ENCODE peak calls at places on chromosomes 16 and 17, in five cellular contexts. S is stomach, R is tibial nerve, U is HFFc6, X is mucosa of descending colon. N is an unnamed sample.

GRCh38 chr17:19707728-19708221 is 8.6 kb downstream of the SLC47A2 start:
- DNase-seq in R (no peak), S (no peak), U (no peak), X (no peak), N (no peak)

GRCh38 chr17:47660064-47660492 is 10.4 kb downstream of the KPNB1 start:
- DNase-seq in X (no peak), S (no peak), U (no peak), R (no peak), N (no peak)

GRCh38 chr16:66774981-66775380 is 23.6 kb upstream of the DYNC1LI2 start:
- DNase-seq in R (no peak), U (no peak), S (no peak), X (no peak), N (no peak)

GRCh38 chr17:49836111-49837030 is 11.5 kb downstream of the TAC4 start:
- DNase-seq in R (no peak), U (no peak), X (peak), S (peak), N (no peak)

GRCh38 chr16:12298285-12298684 is 321.8 kb downstream of the SNX29 start:
- DNase-seq in U (no peak), X (no peak), S (no peak), R (no peak), N (no peak)

GRCh38 chr16:67229906-67230808 is 3.2 kb downstream of the TMEM208 start:
- DNase-seq in R (no peak), X (peak), S (no peak), U (no peak), N (no peak)

GRCh38 chr17:73799091-73799490 is 154.8 kb upstream of the SDK2 start:
- DNase-seq in U (no peak), R (no peak), X (no peak), S (no peak), N (no peak)

GRCh38 chr16:80287674-80288073 is 253.1 kb upstream of the DYNLRB2 start:
- DNase-seq in X (no peak), U (no peak), S (no peak), R (no peak), N (no peak)

GRCh38 chr17:27572665-27573064 is 58.3 kb upstream of the LGALS9 start:
- DNase-seq in U (peak), X (no peak), S (no peak), R (no peak), N (no peak)

GRCh38 chr16:886084-886543 is 84.7 kb downstream of the LMF1 start:
- DNase-seq in R (no peak), X (peak), U (no peak), S (no peak), N (no peak)

GRCh38 chr17:27532269-27533067 is 76.2 kb downstream of the KSR1 start:
- DNase-seq in R (peak), S (peak), U (no peak), X (no peak), N (no peak)

GRCh38 chr17:75757086-75757681 is 7.8 kb downstream of the GALK1 start:
- DNase-seq in X (peak), U (no peak), S (no peak), R (no peak), N (no peak)

GRCh38 chr16:67399218-67399733 is 6.0 kb upstream of the TPPP3 start:
- DNase-seq in R (no peak), S (peak), U (no peak), X (peak), N (no peak)

GRCh38 chr16:75319513-75320401 is 68.3 kb upstream of the BCAR1 start:
- DNase-seq in R (no peak), X (no peak), U (peak), S (no peak), N (no peak)

GRCh38 chr17:74153456-74153810 is 50.0 kb upstream of the RPL38 start:
- DNase-seq in U (no peak), S (no peak), X (no peak), R (no peak), N (no peak)

GRCh38 chr17:2213291-2213960 is 90.2 kb downstream of the SMG6 start:
- DNase-seq in X (no peak), U (peak), S (no peak), R (no peak), N (no peak)

GRCh38 chr16:22423716-22424115 is 49.3 kb upstream of the CDR2 start:
- DNase-seq in X (no peak), U (no peak), R (no peak), S (no peak), N (no peak)

GRCh38 chr17:2688351-2689342 is 22.9 kb downstream of the CLUH start:
- DNase-seq in U (no peak), R (no peak), X (peak), S (no peak), N (peak)

GRCh38 chr17:78124081-78124835 is 4.3 kb downstream of the TMC6 start:
- DNase-seq in U (no peak), R (no peak), S (no peak), X (peak), N (no peak)

GRCh38 chr17:45296003-45296832 is 20.6 kb downstream of the MAP3K14 start:
- DNase-seq in R (no peak), X (peak), U (peak), S (no peak), N (no peak)

GRCh38 chr17:60148300-60148838 is 1.4 kb upstream of the CA4 start:
- DNase-seq in X (no peak), S (no peak), R (no peak), U (no peak), N (no peak)

GRCh38 chr16:81224836-81225235 is 13.7 kb upstream of the BCO1 start:
- DNase-seq in U (no peak), R (no peak), X (no peak), S (no peak), N (no peak)

GRCh38 chr16:13939821-13940220 is 19.9 kb downstream of the ERCC4 start:
- DNase-seq in R (no peak), S (no peak), X (no peak), U (peak), N (no peak)

GRCh38 chr17:82655038-82655479 is 6.8 kb upstream of the WDR45B start:
- DNase-seq in S (peak), U (no peak), X (peak), R (no peak), N (no peak)

GRCh38 chr17:68441064-68441770 is 16.1 kb downstream of the WIPI1 start:
- DNase-seq in R (no peak), S (no peak), U (no peak), X (no peak), N (no peak)

GRCh38 chr17:7428557-7428956 is at the start of gene SPEM3:
- DNase-seq in S (no peak), R (no peak), X (no peak), U (no peak), N (no peak)

GRCh38 chr16:606656-607307 is 16.9 kb downstream of the RAB40C start:
- DNase-seq in U (no peak), X (no peak), R (no peak), S (no peak), N (no peak)

GRCh38 chr17:4480929-4481898 is 17.5 kb upstream of the SPNS2 start:
- DNase-seq in U (no peak), S (peak), R (no peak), X (peak), N (no peak)

GRCh38 chr17:29619251-29619650 is 3.5 kb downstream of the CORO6 start:
- DNase-seq in X (no peak), R (no peak), U (peak), S (no peak), N (no peak)

GRCh38 chr16:31138621-31139578 is 3.4 kb upstream of the PRSS8 start:
- DNase-seq in R (no peak), S (peak), X (peak), U (peak), N (peak)

GRCh38 chr17:72351884-72352346 is 231.1 kb downstream of the SOX9 start:
- DNase-seq in X (no peak), U (no peak), R (no peak), S (no peak), N (no peak)

GRCh38 chr16:72877374-72878028 is 170.4 kb downstream of the ZFHX3 start:
- DNase-seq in X (no peak), S (no peak), U (peak), R (no peak), N (no peak)

GRCh38 chr17:6489016-6489550 is 44.8 kb downstream of the PIMREG start:
- DNase-seq in S (no peak), R (no peak), X (peak), U (no peak), N (no peak)

GRCh38 chr17:44005865-44006580 is 1.6 kb downstream of the NAGS start:
- DNase-seq in R (no peak), U (no peak), X (peak), S (peak), N (no peak)
- TF ChIP-seq CTCF in R (no peak), U (peak), X (no peak), S (peak), N (no peak)

DNA sequence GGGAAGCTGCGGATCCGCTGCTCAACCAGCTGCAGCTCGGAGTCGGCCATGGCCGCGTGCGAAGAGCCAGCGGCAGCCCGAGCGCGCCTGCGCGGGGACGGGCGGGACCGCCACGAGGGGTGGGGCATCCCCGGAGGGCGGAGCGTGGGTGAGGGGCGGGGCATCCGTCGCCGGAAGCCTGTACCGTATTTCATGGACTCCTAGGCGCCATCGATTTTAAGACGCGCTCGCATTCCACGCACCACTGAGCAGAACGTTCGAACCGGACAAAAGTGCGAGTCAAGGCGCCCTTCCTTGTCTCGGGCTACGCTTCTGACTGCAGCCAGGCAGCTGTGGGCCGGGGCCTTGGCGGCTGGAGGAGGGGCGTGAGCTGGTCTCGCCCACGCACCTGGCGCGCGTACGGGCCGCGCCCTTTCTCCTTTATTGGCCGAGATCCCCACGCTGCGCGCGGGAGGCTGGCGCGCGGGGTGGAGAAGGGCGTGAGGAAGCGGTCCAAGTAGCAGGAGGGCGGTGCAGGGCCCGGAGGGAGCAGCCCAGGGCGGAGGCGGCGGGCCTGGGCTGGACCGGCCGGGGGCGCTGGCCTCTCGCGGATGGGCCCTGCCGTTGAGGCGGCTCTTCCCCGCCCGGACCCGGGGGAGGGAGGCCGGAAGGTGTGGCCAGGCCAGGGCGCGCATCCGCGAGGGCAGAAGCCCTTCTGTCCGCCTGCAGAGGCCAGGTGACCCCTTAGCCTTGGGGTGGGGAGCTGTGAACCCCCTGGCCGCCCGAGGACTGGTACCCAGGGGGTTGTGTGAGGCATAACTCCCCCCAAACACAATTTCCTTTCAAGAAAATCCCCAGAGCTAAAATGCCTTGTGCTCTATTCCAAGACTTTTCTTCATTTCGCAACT is at the start of gene APRT:
- DNase-seq in S (peak), X (peak), U (peak), R (peak), N (peak)
- TF ChIP-seq CTCF in S (no peak), X (no peak), U (peak), R (peak), N (no peak)

GRCh38 chr16:29009050-29009837 is 24.4 kb downstream of the LAT start:
- DNase-seq in S (no peak), X (no peak), R (no peak), U (no peak), N (no peak)

GRCh38 chr16:29011851-29012250 is 27.0 kb downstream of the LAT start:
- DNase-seq in R (no peak), X (no peak), S (no peak), U (no peak), N (no peak)

GRCh38 chr16:29012913-29013641 is 28.2 kb downstream of the LAT start:
- DNase-seq in X (no peak), U (no peak), S (no peak), R (no peak), N (no peak)

GRCh38 chr16:29009838-29010166 is 24.9 kb downstream of the LAT start:
- DNase-seq in X (no peak), R (no peak), S (no peak), U (no peak), N (no peak)

DNA sequence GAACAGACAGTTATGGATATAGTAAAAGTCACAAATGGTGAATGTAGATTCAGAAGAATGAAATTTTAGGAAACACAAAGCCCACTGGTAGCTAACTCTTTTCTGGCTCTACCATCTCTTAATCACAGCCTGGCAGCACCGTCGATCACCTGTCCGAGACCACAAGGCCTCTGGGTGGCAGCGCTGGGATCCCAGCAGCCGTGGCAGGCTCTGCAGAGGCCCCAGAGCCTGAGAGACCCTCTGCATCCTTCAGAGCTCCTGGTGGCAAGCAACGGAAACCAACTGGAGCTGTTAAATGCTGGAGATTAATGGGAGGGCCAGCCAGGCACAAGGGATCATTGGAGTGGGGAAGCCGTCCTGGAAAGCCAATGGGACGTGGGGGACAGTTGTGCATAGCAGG is 26.3 kb downstream of the LAT start:
- DNase-seq in X (no peak), U (no peak), S (no peak), R (no peak), N (no peak)
- TF ChIP-seq CTCF in X (no peak), U (no peak), S (no peak), R (no peak), N (no peak)

GRCh38 chr16:17461951-17462729 is 8.6 kb downstream of the XYLT1 start:
- DNase-seq in X (no peak), R (no peak), U (no peak), S (no peak), N (no peak)
- TF ChIP-seq CTCF in X (no peak), R (no peak), U (no peak), S (no peak), N (no peak)

DNA sequence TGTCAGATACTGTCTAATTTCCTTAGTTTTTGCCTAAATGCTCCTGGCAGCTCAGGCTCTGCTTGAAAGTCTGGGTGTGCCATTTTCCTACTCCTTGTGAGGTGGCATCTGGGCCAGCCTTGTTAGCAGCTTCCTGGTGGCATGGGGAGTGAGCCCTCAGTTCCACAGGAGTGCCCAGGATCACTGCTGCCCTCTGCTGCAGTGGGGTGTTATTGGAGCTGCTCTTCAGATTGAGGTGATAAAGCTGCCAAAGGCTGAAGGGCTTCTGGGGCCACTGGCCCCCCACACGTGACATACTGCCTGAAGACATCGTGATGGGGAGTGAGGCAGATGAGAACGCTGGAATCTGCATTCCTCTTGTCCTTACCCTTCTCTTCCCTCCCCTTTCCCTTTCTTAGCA is 27.4 kb downstream of the CEP95 start:
- DNase-seq in R (no peak), X (peak), U (no peak), S (no peak), N (no peak)
- TF ChIP-seq CTCF in R (no peak), X (no peak), U (peak), S (no peak), N (no peak)